ENCODE peak calls at places on chromosome 14, in six cellular contexts. E, J, Q, M, P and G are unnamed samples. For H3K4me1, the result is how much of the 10 kb centered on the place peaks cover.

GRCh38 chr14:69716483-69717187 is 50.3 kb upstream of the SRSF5 start:
- DNase-seq in E (no peak), J (no peak), Q (no peak), M (no peak), P (peak), G (peak)

GRCh38 chr14:104731249-104731924 is 7.4 kb downstream of the ADSS1 start:
- DNase-seq in E (peak), J (peak), Q (peak), M (no peak), P (no peak), G (no peak)

GRCh38 chr14:89138846-89139245 is 278.2 kb downstream of the FOXN3 start:
- DNase-seq in E (no peak), J (no peak), Q (no peak), M (no peak), P (no peak), G (no peak)

GRCh38 chr14:98144964-98145363 is 1127.0 kb downstream of the BCL11B start:
- DNase-seq in E (no peak), J (no peak), Q (no peak), M (no peak), P (no peak), G (no peak)

GRCh38 chr14:23294734-23295561 is 7.7 kb downstream of the PPP1R3E start:
- DNase-seq in E (peak), J (peak), Q (peak), M (no peak), P (peak), G (peak)

GRCh38 chr14:63853831-63854293 is 1.1 kb downstream of the SYNE2 start:
- DNase-seq in E (peak), J (peak), Q (peak), M (peak), P (peak), G (peak)

GRCh38 chr14:86450075-86450474 is 920.1 kb downstream of the FLRT2 start:
- DNase-seq in E (no peak), J (no peak), Q (no peak), M (no peak), P (peak), G (no peak)

GRCh38 chr14:60515244-60515695 is 6.3 kb downstream of the SIX6 start:
- DNase-seq in E (no peak), J (no peak), Q (no peak), M (no peak), P (no peak), G (no peak)

GRCh38 chr14:45893127-45893526 is 640.1 kb upstream of the MIS18BP1 start:
- DNase-seq in E (no peak), J (no peak), Q (no peak), M (no peak), P (no peak), G (no peak)

GRCh38 chr14:99122521-99123125 is 149.4 kb downstream of the BCL11B start:
- DNase-seq in E (no peak), J (no peak), Q (no peak), M (peak), P (no peak), G (no peak)

GRCh38 chr14:23299558-23299957 is 3.1 kb downstream of the PPP1R3E start:
- DNase-seq in E (no peak), J (peak), Q (peak), M (no peak), P (peak), G (no peak)

GRCh38 chr14:101546706-101547105 is 14.6 kb upstream of the DIO3 start:
- DNase-seq in E (no peak), J (no peak), Q (no peak), M (no peak), P (no peak), G (no peak)

GRCh38 chr14:96038920-96039632 is at the start of gene C14orf132:
- DNase-seq in E (peak), J (peak), Q (no peak), M (peak), P (peak), G (no peak)

GRCh38 chr14:20436363-20436755 is 393 bp upstream of the KLHL33 start:
- DNase-seq in E (no peak), J (no peak), Q (no peak), M (no peak), P (peak), G (no peak)

GRCh38 chr14:106790189-106791036 is 1264.0 kb downstream of the TMEM121 start:
- DNase-seq in E (peak), J (peak), Q (peak), M (no peak), P (no peak), G (peak)

GRCh38 chr14:94387051-94388026 is 1.1 kb downstream of the SERPINA1 start:
- DNase-seq in E (no peak), J (no peak), Q (no peak), M (no peak), P (peak), G (no peak)

GRCh38 chr14:101364503-101365328 is 196.6 kb upstream of the DIO3 start:
- DNase-seq in E (peak), J (no peak), Q (no peak), M (peak), P (peak), G (no peak)

GRCh38 chr14:23056257-23056955 is 914 bp downstream of the CDH24 start:
- DNase-seq in E (peak), J (peak), Q (peak), M (peak), P (peak), G (peak)

GRCh38 chr14:93059917-93060545 is 55.7 kb downstream of the ITPK1 start:
- DNase-seq in E (no peak), J (peak), Q (peak), M (no peak), P (no peak), G (no peak)

GRCh38 chr14:62138593-62138992 is 376.4 kb downstream of the SNAPC1 start:
- DNase-seq in E (peak), J (no peak), Q (no peak), M (no peak), P (peak), G (no peak)

GRCh38 chr14:41623737-41624136 is 17.1 kb downstream of the LRFN5 start:
- DNase-seq in E (no peak), J (no peak), Q (no peak), M (no peak), P (peak), G (no peak)

GRCh38 chr14:65937079-65937803 is 524.7 kb downstream of the FUT8 start:
- DNase-seq in E (no peak), J (no peak), Q (no peak), M (no peak), P (no peak), G (no peak)

GRCh38 chr14:75825147-75825592 is 156.6 kb downstream of the TGFB3 start:
- DNase-seq in E (no peak), J (no peak), Q (no peak), M (no peak), P (peak), G (no peak)

GRCh38 chr14:94111276-94112095 is 950 bp downstream of the IFI27 start:
- DNase-seq in E (no peak), J (no peak), Q (no peak), M (no peak), P (no peak), G (no peak)

GRCh38 chr14:95561001-95561412 is 26.2 kb downstream of the GLRX5 start:
- DNase-seq in E (peak), J (peak), Q (peak), M (peak), P (peak), G (peak)

GRCh38 chr14:101973356-101973755 is 9.0 kb downstream of the DYNC1H1 start:
- DNase-seq in E (no peak), J (no peak), Q (no peak), M (peak), P (no peak), G (no peak)

GRCh38 chr14:91233936-91234790 is 10.3 kb downstream of the GPR68 start:
- DNase-seq in E (no peak), J (no peak), Q (no peak), M (no peak), P (no peak), G (no peak)

GRCh38 chr14:91232052-91232451 is 12.5 kb downstream of the GPR68 start:
- DNase-seq in E (no peak), J (no peak), Q (no peak), M (no peak), P (no peak), G (no peak)

GRCh38 chr14:91234791-91235114 is 9.8 kb downstream of the GPR68 start:
- DNase-seq in E (no peak), J (no peak), Q (no peak), M (no peak), P (no peak), G (no peak)

GRCh38 chr14:91231446-91231845 is 13.1 kb downstream of the GPR68 start:
- DNase-seq in E (no peak), J (no peak), Q (no peak), M (no peak), P (no peak), G (no peak)

GRCh38 chr14:91232631-91233030 is 11.9 kb downstream of the GPR68 start:
- DNase-seq in E (no peak), J (no peak), Q (no peak), M (no peak), P (no peak), G (no peak)
- H3K4me1 ChIP-seq in E (under half), J (under half), Q (under half), M (under half), P (under half), G (half or more)

DNA sequence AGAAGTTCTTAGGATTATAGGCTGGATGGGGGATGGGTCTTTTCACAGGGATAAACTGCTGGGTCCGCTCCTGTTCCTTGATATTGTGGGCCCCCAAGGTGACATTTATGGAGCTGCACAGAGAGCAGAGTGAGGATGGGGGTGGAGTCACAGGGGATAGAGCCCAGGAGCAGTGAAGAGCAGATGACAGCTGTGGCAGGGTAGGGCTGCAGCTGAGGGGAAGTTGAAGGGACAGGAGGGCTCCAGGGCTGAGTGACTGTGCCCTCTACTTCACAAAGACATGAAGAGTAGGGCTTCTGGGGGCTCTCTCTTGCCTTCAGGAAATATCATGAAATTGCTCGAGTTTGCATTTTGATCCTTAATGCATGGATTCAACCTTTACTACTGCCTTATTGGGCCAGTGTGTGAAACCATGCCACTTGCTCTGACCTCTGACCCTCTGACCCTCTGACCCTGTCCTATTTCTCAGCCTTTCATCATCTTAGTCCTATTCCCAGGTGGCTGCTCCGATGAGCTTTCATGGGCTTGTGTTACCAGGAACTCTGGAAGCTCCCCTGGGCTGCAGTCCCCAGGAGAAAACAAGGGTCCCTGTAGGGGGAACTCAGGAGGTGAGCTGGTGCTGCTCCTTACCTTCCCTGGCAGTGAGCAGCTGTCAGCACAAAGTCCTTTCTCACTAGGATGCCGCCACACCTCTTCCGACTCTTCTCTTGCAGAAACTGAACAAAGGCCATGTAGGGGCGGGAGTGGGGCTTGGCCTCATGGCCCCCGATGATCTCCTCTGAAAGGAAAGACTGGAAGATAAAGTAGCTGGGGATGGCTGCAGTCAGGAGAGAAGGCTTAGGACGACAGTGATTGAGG is 1.6 kb downstream of the GZMH start:
- DNase-seq in E (no peak), J (no peak), Q (no peak), M (no peak), P (no peak), G (no peak)
- H3K27ac ChIP-seq in E (no peak), J (no peak), Q (no peak), M (no peak), P (no peak), G (no peak)

GRCh38 chr14:74618078-74618952 is 6.3 kb upstream of the LTBP2 start:
- DNase-seq in E (no peak), J (peak), Q (peak), M (no peak), P (peak), G (peak)
- H3K4me1 ChIP-seq in E (under half), J (half or more), Q (under half), M (half or more), P (half or more), G (under half)

DNA sequence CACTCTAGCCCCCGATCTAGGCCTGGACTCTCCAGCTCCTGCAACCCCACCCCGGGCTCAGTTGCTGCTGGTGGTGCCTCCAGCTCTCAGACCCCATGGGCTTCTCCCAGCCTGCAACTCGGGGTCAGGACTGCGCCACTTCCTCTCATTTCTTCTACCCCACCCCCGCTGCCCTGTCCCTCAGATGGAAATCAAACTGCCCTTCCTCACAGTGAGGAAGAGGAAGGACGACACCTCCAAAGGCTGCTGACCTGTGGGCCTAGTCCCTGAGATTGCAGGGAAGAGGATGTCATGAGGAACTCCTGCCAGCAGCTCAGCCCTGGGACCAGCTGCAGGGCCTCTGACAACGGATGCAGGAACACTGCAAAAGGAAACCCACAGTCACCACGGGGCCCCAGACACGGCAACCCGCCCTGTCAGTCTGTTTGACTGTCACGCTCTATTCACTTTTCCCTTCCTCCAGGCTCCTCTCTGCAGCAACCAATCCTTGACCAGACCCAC is 29.3 kb upstream of the PNMA1 start:
- DNase-seq in E (no peak), J (no peak), Q (peak), M (no peak), P (no peak), G (peak)
- H3K27ac ChIP-seq in E (no peak), J (peak), Q (peak), M (peak), P (peak), G (peak)

DNA sequence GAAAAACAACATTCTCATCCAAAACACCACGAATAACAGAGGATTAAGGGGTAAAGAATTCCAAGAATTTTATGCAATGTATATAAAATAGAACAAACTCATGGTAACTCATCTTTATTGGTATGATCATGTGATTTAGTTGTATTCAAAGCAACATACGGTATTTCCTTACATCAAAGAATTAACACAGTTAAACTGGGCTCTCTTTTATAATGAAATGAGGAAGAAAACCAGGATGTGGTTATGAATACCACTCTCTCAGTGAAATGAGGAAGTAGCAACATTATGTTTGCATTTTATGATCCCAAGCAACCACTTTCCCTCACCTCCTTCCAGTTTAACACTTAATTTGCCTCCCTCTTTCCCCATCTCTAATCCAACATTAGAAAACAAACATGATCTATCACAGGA is 22.9 kb downstream of the SPTLC2 start:
- DNase-seq in E (no peak), J (no peak), Q (peak), M (no peak), P (no peak), G (no peak)
- H3K4me1 ChIP-seq in E (under half), J (under half), Q (half or more), M (under half), P (under half), G (under half)

GRCh38 chr14:54446201-54446693 is 5.1 kb upstream of the CNIH1 start:
- DNase-seq in E (no peak), J (no peak), Q (no peak), M (no peak), P (peak), G (no peak)
- H3K27ac ChIP-seq in E (no peak), J (peak), Q (no peak), M (no peak), P (no peak), G (no peak)

GRCh38 chr14:35458442-35458841 is 53.9 kb upstream of the NFKBIA start:
- DNase-seq in E (no peak), J (no peak), Q (no peak), M (no peak), P (no peak), G (no peak)

GRCh38 chr14:35459779-35460178 is 55.2 kb upstream of the NFKBIA start:
- DNase-seq in E (no peak), J (no peak), Q (no peak), M (no peak), P (no peak), G (no peak)

GRCh38 chr14:35456261-35456660 is 51.7 kb upstream of the NFKBIA start:
- DNase-seq in E (no peak), J (no peak), Q (no peak), M (no peak), P (no peak), G (no peak)
- H3K4me1 ChIP-seq in E (under half), J (under half), Q (under half), M (under half), P (under half), G (under half)

GRCh38 chr14:68394719-68395117 is 398.1 kb downstream of the ZFP36L1 start:
- DNase-seq in E (peak), J (no peak), Q (no peak), M (no peak), P (no peak), G (no peak)

GRCh38 chr14:68397371-68397779 is 395.5 kb downstream of the ZFP36L1 start:
- DNase-seq in E (no peak), J (no peak), Q (no peak), M (peak), P (no peak), G (no peak)

GRCh38 chr14:68397827-68398226 is 395.0 kb downstream of the ZFP36L1 start:
- DNase-seq in E (no peak), J (no peak), Q (no peak), M (no peak), P (peak), G (no peak)

GRCh38 chr14:68395585-68395984 is 397.3 kb downstream of the ZFP36L1 start:
- DNase-seq in E (no peak), J (peak), Q (no peak), M (peak), P (peak), G (no peak)

DNA sequence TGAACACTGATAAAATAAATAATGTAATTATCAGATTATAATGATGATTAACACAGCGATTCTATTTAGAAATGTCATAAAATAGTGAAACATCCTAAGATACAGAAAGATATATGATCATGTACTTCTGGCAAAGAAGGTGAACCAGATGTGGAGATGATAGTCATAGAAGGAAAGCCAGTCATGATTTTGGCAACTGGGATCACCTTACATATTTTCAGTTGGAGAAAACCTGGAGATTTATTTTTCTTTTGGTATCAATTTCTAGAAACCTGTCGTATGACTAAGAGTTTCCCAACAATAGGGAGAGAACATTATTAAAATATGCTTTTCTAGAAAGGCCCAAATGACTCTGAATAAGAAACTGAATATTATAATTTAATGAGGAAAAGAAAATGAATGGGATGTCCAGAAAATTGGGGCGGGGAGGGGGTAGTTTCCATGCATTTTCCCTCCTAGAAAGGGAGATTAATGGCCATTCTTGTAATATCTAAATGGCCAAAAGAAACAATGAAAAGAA is 396.4 kb downstream of the ZFP36L1 start:
- DNase-seq in E (no peak), J (no peak), Q (no peak), M (no peak), P (no peak), G (no peak)
- H3K27ac ChIP-seq in E (no peak), J (peak), Q (no peak), M (peak), P (no peak), G (no peak)